ENCODE peak calls at places on chromosomes 1 and 21, in five cellular contexts. B is uterus, K is left ventricle myocardium inferior, N is AG04449, Z is RCC 7860. F is an unnamed sample.

GRCh38 chr1:211036701-211037494 is 97.0 kb downstream of the KCNH1 start:
- DNase-seq in B (no peak), K (no peak), N (peak; percentile 90), Z (peak; percentile 92), F (no peak)

GRCh38 chr1:99969729-99970591 is at the start of gene SLC35A3:
- DNase-seq in B (peak; percentile 55), K (peak; percentile 77), N (no peak), Z (peak; percentile 63), F (peak; percentile 75)

GRCh38 chr1:112718691-112719418 is 3.7 kb upstream of the PPM1J start:
- DNase-seq in B (peak; percentile 68), K (peak; percentile 75), N (no peak), Z (peak; percentile 59), F (peak; percentile 89)

GRCh38 chr1:10889628-10890353 is 93.3 kb upstream of the CASZ1 start:
- DNase-seq in B (no peak), K (no peak), N (no peak), Z (no peak), F (no peak)

GRCh38 chr1:214566158-214567104 is 15.0 kb upstream of the PTPN14 start:
- DNase-seq in B (no peak), K (no peak), N (no peak), Z (peak; percentile 96), F (no peak)

GRCh38 chr1:245512181-245512888 is 357.6 kb downstream of the KIF26B start:
- DNase-seq in B (no peak), K (no peak), N (no peak), Z (no peak), F (no peak)

GRCh38 chr1:60033066-60033465 is 40.5 kb downstream of the C1orf87 start:
- DNase-seq in B (no peak), K (no peak), N (no peak), Z (no peak), F (no peak)

GRCh38 chr21:38760762-38761155 is 45.0 kb upstream of the ETS2 start:
- DNase-seq in B (no peak), K (no peak), N (no peak), Z (no peak), F (no peak)

GRCh38 chr1:202010042-202011015 is at the start of gene ELF3:
- DNase-seq in B (no peak), K (no peak), N (no peak), Z (peak; percentile 99), F (no peak)

GRCh38 chr1:179228783-179229213 is 679 bp downstream of the ABL2 start:
- DNase-seq in B (peak; percentile 28), K (peak; percentile 40), N (no peak), Z (no peak), F (peak; percentile 41)

F was measured in ovary.